ENCODE peak calls at places on chromosomes 1 and 21, in six cellular contexts. One of them, this sample, is unnamed. For H3K36me3, the result is how much of the 10 kb centered on the place peaks cover.

GRCh38 chr1:109425902-109426277 is 358 bp downstream of the PSMA5 start:
- DNase-seq in spleen: no peak
- DNase-seq in HCT116: no peak
- DNase-seq in ascending aorta: peak
- DNase-seq in GM23338: peak
- DNase-seq in psoas muscle: peak
- DNase-seq in this sample: no peak

GRCh38 chr1:198157847-198158765 is 1.3 kb downstream of the NEK7 start:
- DNase-seq in psoas muscle: no peak
- DNase-seq in HCT116: no peak
- DNase-seq in spleen: no peak
- DNase-seq in GM23338: peak
- DNase-seq in ascending aorta: no peak
- DNase-seq in this sample: no peak

GRCh38 chr1:62912028-62912638 is 128.2 kb downstream of the ATG4C start:
- DNase-seq in GM23338: peak
- DNase-seq in HCT116: no peak
- DNase-seq in spleen: no peak
- DNase-seq in psoas muscle: no peak
- DNase-seq in ascending aorta: no peak
- DNase-seq in this sample: no peak

GRCh38 chr1:39758556-39759435 is 12.4 kb downstream of the OXCT2 start:
- DNase-seq in spleen: no peak
- DNase-seq in GM23338: no peak
- DNase-seq in HCT116: no peak
- DNase-seq in psoas muscle: no peak
- DNase-seq in ascending aorta: no peak
- DNase-seq in this sample: no peak

GRCh38 chr21:46423546-46424061 is 35.1 kb upstream of the DIP2A start:
- DNase-seq in ascending aorta: no peak
- DNase-seq in HCT116: no peak
- DNase-seq in spleen: no peak
- DNase-seq in psoas muscle: no peak
- DNase-seq in GM23338: peak
- DNase-seq in this sample: no peak

GRCh38 chr1:181151378-181152326 is 63.2 kb downstream of the IER5 start:
- DNase-seq in psoas muscle: no peak
- DNase-seq in spleen: no peak
- DNase-seq in HCT116: no peak
- DNase-seq in ascending aorta: no peak
- DNase-seq in GM23338: no peak
- DNase-seq in this sample: no peak

GRCh38 chr1:151822404-151822803 is 9.2 kb downstream of the RORC start:
- DNase-seq in GM23338: no peak
- DNase-seq in psoas muscle: no peak
- DNase-seq in HCT116: no peak
- DNase-seq in ascending aorta: no peak
- DNase-seq in spleen: no peak
- DNase-seq in this sample: no peak

GRCh38 chr1:204194080-204194479 is 2.2 kb downstream of the KISS1 start:
- DNase-seq in HCT116: no peak
- DNase-seq in spleen: peak
- DNase-seq in psoas muscle: no peak
- DNase-seq in GM23338: no peak
- DNase-seq in ascending aorta: no peak
- DNase-seq in this sample: no peak

GRCh38 chr1:238916828-238917227 is 469.5 kb upstream of the CHRM3 start:
- DNase-seq in ascending aorta: no peak
- DNase-seq in psoas muscle: no peak
- DNase-seq in GM23338: no peak
- DNase-seq in spleen: no peak
- DNase-seq in HCT116: no peak
- DNase-seq in this sample: no peak

GRCh38 chr1:94783342-94784264 is 36.6 kb upstream of the SLC44A3 start:
- DNase-seq in HCT116: no peak
- DNase-seq in ascending aorta: peak
- DNase-seq in GM23338: no peak
- DNase-seq in psoas muscle: peak
- DNase-seq in spleen: no peak
- DNase-seq in this sample: peak

GRCh38 chr1:27349784-27350672 is 8.2 kb downstream of the SYTL1 start:
- DNase-seq in spleen: peak
- DNase-seq in GM23338: peak
- DNase-seq in psoas muscle: peak
- DNase-seq in ascending aorta: peak
- DNase-seq in HCT116: no peak
- DNase-seq in this sample: peak

GRCh38 chr1:229596961-229597699 is 28.8 kb downstream of the TAF5L start:
- DNase-seq in psoas muscle: peak
- DNase-seq in ascending aorta: peak
- DNase-seq in HCT116: no peak
- DNase-seq in GM23338: no peak
- DNase-seq in spleen: no peak
- DNase-seq in this sample: peak

GRCh38 chr1:225651872-225652725 is 824 bp downstream of the ENAH start:
- DNase-seq in HCT116: no peak
- DNase-seq in spleen: no peak
- DNase-seq in ascending aorta: peak
- DNase-seq in psoas muscle: no peak
- DNase-seq in GM23338: peak
- DNase-seq in this sample: peak

GRCh38 chr1:166700696-166701095 is 138.6 kb upstream of the POGK start:
- DNase-seq in GM23338: no peak
- DNase-seq in spleen: no peak
- DNase-seq in ascending aorta: no peak
- DNase-seq in HCT116: no peak
- DNase-seq in psoas muscle: no peak
- DNase-seq in this sample: no peak

GRCh38 chr1:108199231-108199657 is 899 bp downstream of the SLC25A24 start:
- DNase-seq in psoas muscle: no peak
- DNase-seq in spleen: no peak
- DNase-seq in GM23338: peak
- DNase-seq in HCT116: peak
- DNase-seq in ascending aorta: no peak
- DNase-seq in this sample: no peak

GRCh38 chr1:204320413-204320812 is 39.3 kb downstream of the PLEKHA6 start:
- DNase-seq in GM23338: no peak
- DNase-seq in HCT116: no peak
- DNase-seq in ascending aorta: no peak
- DNase-seq in spleen: no peak
- DNase-seq in psoas muscle: no peak
- DNase-seq in this sample: no peak

GRCh38 chr1:191002768-191003167 is 525.1 kb upstream of the BRINP3 start:
- DNase-seq in ascending aorta: no peak
- DNase-seq in HCT116: no peak
- DNase-seq in spleen: no peak
- DNase-seq in psoas muscle: no peak
- DNase-seq in GM23338: no peak
- DNase-seq in this sample: no peak

GRCh38 chr1:192713921-192714320 is 78.0 kb downstream of the RGS13 start:
- DNase-seq in GM23338: no peak
- DNase-seq in psoas muscle: no peak
- DNase-seq in HCT116: no peak
- DNase-seq in spleen: no peak
- DNase-seq in ascending aorta: no peak
- DNase-seq in this sample: no peak

GRCh38 chr1:3651011-3651938 is 1.0 kb upstream of the TP73 start:
- DNase-seq in psoas muscle: no peak
- DNase-seq in ascending aorta: no peak
- DNase-seq in GM23338: peak
- DNase-seq in HCT116: no peak
- DNase-seq in spleen: peak
- DNase-seq in this sample: no peak

GRCh38 chr1:15028117-15028516 is 125.4 kb upstream of the TMEM51 start:
- DNase-seq in ascending aorta: peak
- DNase-seq in GM23338: no peak
- DNase-seq in HCT116: no peak
- DNase-seq in psoas muscle: peak
- DNase-seq in spleen: no peak
- DNase-seq in this sample: peak

GRCh38 chr1:223136086-223136485 is 7.0 kb downstream of the TLR5 start:
- DNase-seq in GM23338: peak
- DNase-seq in spleen: no peak
- DNase-seq in psoas muscle: no peak
- DNase-seq in HCT116: no peak
- DNase-seq in ascending aorta: no peak
- DNase-seq in this sample: no peak

GRCh38 chr1:56963667-56964066 is 2.1 kb downstream of the C8B start:
- DNase-seq in HCT116: no peak
- DNase-seq in ascending aorta: no peak
- DNase-seq in GM23338: no peak
- DNase-seq in spleen: no peak
- DNase-seq in psoas muscle: no peak
- DNase-seq in this sample: no peak

GRCh38 chr1:44786138-44786840 is 1.7 kb downstream of the BEST4 start:
- DNase-seq in HCT116: peak
- DNase-seq in psoas muscle: peak
- DNase-seq in GM23338: peak
- DNase-seq in spleen: peak
- DNase-seq in ascending aorta: peak
- DNase-seq in this sample: peak

GRCh38 chr1:208242186-208242585 is 2.0 kb downstream of the PLXNA2 start:
- DNase-seq in HCT116: no peak
- DNase-seq in psoas muscle: no peak
- DNase-seq in GM23338: no peak
- DNase-seq in spleen: no peak
- DNase-seq in ascending aorta: peak
- DNase-seq in this sample: no peak
- H3K4me3 ChIP-seq in HCT116: no peak
- H3K4me3 ChIP-seq in psoas muscle: peak
- H3K4me3 ChIP-seq in GM23338: no peak
- H3K4me3 ChIP-seq in spleen: peak
- H3K4me3 ChIP-seq in ascending aorta: peak
- H3K4me3 ChIP-seq in this sample: peak

GRCh38 chr1:194164755-194165154 is 978.3 kb upstream of the B3GALT2 start:
- DNase-seq in spleen: no peak
- DNase-seq in ascending aorta: no peak
- DNase-seq in psoas muscle: no peak
- DNase-seq in HCT116: no peak
- DNase-seq in GM23338: no peak
- DNase-seq in this sample: no peak
- H3K36me3 ChIP-seq in spleen: under half
- H3K36me3 ChIP-seq in ascending aorta: under half
- H3K36me3 ChIP-seq in psoas muscle: under half
- H3K36me3 ChIP-seq in HCT116: under half
- H3K36me3 ChIP-seq in GM23338: under half
- H3K36me3 ChIP-seq in this sample: under half

DNA sequence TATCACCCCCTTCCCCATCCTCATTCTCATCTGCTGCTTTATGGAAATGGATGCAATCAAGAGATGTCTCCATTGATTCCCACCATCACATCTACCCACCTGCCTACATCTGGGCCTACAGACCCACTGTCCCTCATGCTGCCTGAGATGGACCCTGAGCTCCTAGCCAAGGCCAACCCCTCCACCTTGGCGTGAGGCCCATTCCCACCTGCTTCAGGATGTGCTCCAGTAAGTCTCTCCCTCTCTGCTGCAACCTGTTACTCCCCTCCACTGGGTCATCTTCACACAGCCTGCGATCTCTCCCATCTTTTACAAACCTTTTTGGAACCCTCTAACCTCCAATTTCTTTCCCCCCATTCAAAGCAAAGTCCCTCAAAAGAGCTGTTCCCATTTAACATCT is 4.5 kb upstream of the GALE start:
- DNase-seq in psoas muscle: no peak
- DNase-seq in HCT116: no peak
- DNase-seq in GM23338: no peak
- DNase-seq in spleen: peak
- DNase-seq in ascending aorta: no peak
- DNase-seq in this sample: no peak
- TF ChIP-seq CTCF in psoas muscle: no peak
- TF ChIP-seq CTCF in HCT116: no peak
- TF ChIP-seq CTCF in GM23338: no peak
- TF ChIP-seq CTCF in spleen: no peak
- TF ChIP-seq CTCF in ascending aorta: no peak
- TF ChIP-seq CTCF in this sample: no peak

DNA sequence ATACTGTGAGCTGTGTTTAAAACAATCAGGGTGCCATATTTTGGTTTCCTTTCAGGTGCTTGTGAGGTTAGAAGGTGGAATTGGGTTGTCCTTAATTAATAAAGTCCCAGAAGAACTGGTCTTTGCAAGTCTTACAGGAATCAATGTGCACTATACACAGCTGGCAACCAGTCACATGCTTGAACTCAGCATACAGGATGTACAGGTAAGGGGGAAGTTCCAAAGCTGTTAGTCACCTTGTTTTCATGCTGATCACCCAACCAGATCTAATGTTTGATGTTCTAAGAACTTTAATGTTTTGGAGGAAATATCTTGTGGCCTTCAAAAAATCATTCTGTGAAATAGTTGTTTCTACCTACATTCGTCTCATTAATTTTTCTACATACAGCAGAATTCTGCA is 156.3 kb downstream of the VPS13D start:
- DNase-seq in spleen: no peak
- DNase-seq in psoas muscle: no peak
- DNase-seq in HCT116: no peak
- DNase-seq in ascending aorta: no peak
- DNase-seq in GM23338: no peak
- DNase-seq in this sample: peak
- H3K4me3 ChIP-seq in spleen: no peak
- H3K4me3 ChIP-seq in psoas muscle: no peak
- H3K4me3 ChIP-seq in HCT116: no peak
- H3K4me3 ChIP-seq in ascending aorta: no peak
- H3K4me3 ChIP-seq in GM23338: no peak
- H3K4me3 ChIP-seq in this sample: no peak

GRCh38 chr1:29056256-29056655 is 67.4 kb downstream of the TMEM200B start:
- DNase-seq in spleen: no peak
- DNase-seq in ascending aorta: no peak
- DNase-seq in HCT116: no peak
- DNase-seq in psoas muscle: no peak
- DNase-seq in GM23338: no peak
- DNase-seq in this sample: no peak

GRCh38 chr1:29062157-29062942 is 61.4 kb downstream of the TMEM200B start:
- DNase-seq in HCT116: no peak
- DNase-seq in ascending aorta: no peak
- DNase-seq in psoas muscle: no peak
- DNase-seq in spleen: no peak
- DNase-seq in GM23338: no peak
- DNase-seq in this sample: no peak

GRCh38 chr1:29055160-29055559 is 68.5 kb downstream of the TMEM200B start:
- DNase-seq in psoas muscle: no peak
- DNase-seq in HCT116: no peak
- DNase-seq in GM23338: no peak
- DNase-seq in spleen: no peak
- DNase-seq in ascending aorta: no peak
- DNase-seq in this sample: no peak

GRCh38 chr1:29052951-29053350 is 70.8 kb downstream of the TMEM200B start:
- DNase-seq in GM23338: no peak
- DNase-seq in ascending aorta: no peak
- DNase-seq in HCT116: no peak
- DNase-seq in spleen: no peak
- DNase-seq in psoas muscle: no peak
- DNase-seq in this sample: no peak

DNA sequence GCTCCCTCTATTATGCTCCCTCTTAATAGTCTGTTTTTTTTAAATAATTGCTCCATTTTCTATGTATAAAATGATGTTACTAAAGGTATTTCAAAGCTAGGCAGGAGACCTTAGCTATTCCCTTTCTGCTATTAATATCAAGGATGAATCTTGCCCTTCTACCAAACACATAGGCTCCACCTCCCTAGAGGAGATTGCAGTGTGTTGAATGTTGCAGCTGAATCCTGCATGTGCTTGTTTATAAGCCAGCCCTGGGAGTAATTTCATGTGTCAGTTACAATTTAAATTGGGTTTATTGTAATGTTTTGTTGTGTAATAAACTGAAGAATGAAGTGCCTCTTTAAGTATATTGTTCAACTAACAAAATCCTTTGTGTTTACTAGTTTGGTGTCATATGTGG is 66.0 kb downstream of the TMEM200B start:
- DNase-seq in HCT116: no peak
- DNase-seq in ascending aorta: no peak
- DNase-seq in GM23338: no peak
- DNase-seq in psoas muscle: no peak
- DNase-seq in spleen: no peak
- DNase-seq in this sample: no peak
- H3K36me3 ChIP-seq in HCT116: under half
- H3K36me3 ChIP-seq in ascending aorta: under half
- H3K36me3 ChIP-seq in GM23338: under half
- H3K36me3 ChIP-seq in psoas muscle: under half
- H3K36me3 ChIP-seq in spleen: under half
- H3K36me3 ChIP-seq in this sample: under half